ENCODE peak calls at places on chromosomes 3 and 15, in four cellular contexts. Z, C, A and R are unnamed samples.

GRCh38 chr3:39220551-39221530 is 28.4 kb upstream of the XIRP1 start:
- DNase-seq in Z (no peak), A (no peak), C (no peak), R (peak)

GRCh38 chr15:35693286-35693685 is 147.3 kb upstream of the DPH6 start:
- DNase-seq in C (no peak), Z (no peak), A (no peak), R (no peak)

GRCh38 chr15:95169701-95170459 is 938.5 kb downstream of the MCTP2 start:
- DNase-seq in Z (no peak), A (no peak), C (peak), R (no peak)

GRCh38 chr3:194023501-194024280 is 112.3 kb upstream of the HES1 start:
- DNase-seq in Z (no peak), C (no peak), A (no peak), R (no peak)

GRCh38 chr3:188974856-188975611 is 196.7 kb upstream of the TPRG1 start:
- DNase-seq in C (no peak), A (no peak), Z (no peak), R (no peak)

GRCh38 chr3:165195226-165195625 is 958 bp downstream of the SLITRK3 start:
- DNase-seq in C (no peak), A (no peak), Z (no peak), R (no peak)

GRCh38 chr15:90174140-90174891 is 26.8 kb upstream of the SEMA4B start:
- DNase-seq in A (no peak), Z (no peak), C (peak), R (peak)

GRCh38 chr3:63631670-63632069 is 20.8 kb upstream of the SNTN start:
- DNase-seq in Z (no peak), A (no peak), C (no peak), R (no peak)

GRCh38 chr3:126621171-126621570 is 33.8 kb downstream of the TXNRD3 start:
- DNase-seq in A (no peak), C (no peak), Z (no peak), R (no peak)

GRCh38 chr3:17985658-17986392 is 243.4 kb upstream of the TBC1D5 start:
- DNase-seq in Z (no peak), A (no peak), C (no peak), R (no peak)

GRCh38 chr3:42632146-42632545 is 21.4 kb upstream of the ZBTB47 start:
- DNase-seq in C (no peak), Z (no peak), A (no peak), R (no peak)

GRCh38 chr3:13264468-13264795 is 155.7 kb downstream of the NUP210 start:
- DNase-seq in Z (no peak), A (no peak), C (no peak), R (no peak)

GRCh38 chr15:70035719-70036077 is 62.0 kb downstream of the TLE3 start:
- DNase-seq in A (no peak), Z (no peak), C (no peak), R (peak)

GRCh38 chr3:171297951-171298350 is 162.3 kb downstream of the TNIK start:
- DNase-seq in Z (no peak), A (no peak), C (no peak), R (no peak)

GRCh38 chr3:13268961-13269391 is 151.1 kb downstream of the NUP210 start:
- DNase-seq in A (no peak), C (no peak), Z (no peak), R (no peak)

GRCh38 chr3:164250923-164251322 is 827.4 kb downstream of the SI start:
- DNase-seq in C (no peak), Z (no peak), A (no peak), R (no peak)

GRCh38 chr3:135779024-135779423 is 186.5 kb upstream of the PPP2R3A start:
- DNase-seq in A (no peak), Z (no peak), C (no peak), R (no peak)

GRCh38 chr3:46848271-46849097 is 14.8 kb downstream of the MYL3 start:
- DNase-seq in C (no peak), A (no peak), Z (no peak), R (no peak)

GRCh38 chr15:38702178-38702912 is 137.7 kb upstream of the RASGRP1 start:
- DNase-seq in C (no peak), Z (no peak), A (no peak), R (no peak)

GRCh38 chr3:49132437-49133225 is at the start of gene LAMB2:
- DNase-seq in Z (peak), C (peak), A (peak), R (peak)

GRCh38 chr3:38317186-38317759 is 29.3 kb upstream of the XYLB start:
- DNase-seq in C (no peak), Z (peak), A (no peak), R (no peak)

GRCh38 chr3:30934208-30934550 is 39.7 kb upstream of the GADL1 start:
- DNase-seq in A (peak), C (no peak), Z (peak), R (peak)

GRCh38 chr15:63576441-63576840 is 20.7 kb upstream of the FBXL22 start:
- DNase-seq in A (no peak), Z (no peak), C (no peak), R (no peak)

GRCh38 chr3:71064288-71064975 is 519.1 kb downstream of the FOXP1 start:
- DNase-seq in A (peak), Z (no peak), C (no peak), R (peak)

GRCh38 chr3:37291275-37291700 is 116.9 kb upstream of the LRRFIP2 start:
- DNase-seq in C (no peak), A (no peak), Z (peak), R (no peak)

GRCh38 chr15:35654334-35654733 is 108.4 kb upstream of the DPH6 start:
- DNase-seq in A (no peak), C (no peak), Z (no peak), R (no peak)

GRCh38 chr3:182309120-182309519 is 484.2 kb upstream of the ATP11B start:
- DNase-seq in C (no peak), Z (no peak), A (no peak), R (no peak)

GRCh38 chr15:33243869-33244268 is 49.4 kb upstream of the FMN1 start:
- DNase-seq in Z (no peak), A (no peak), C (no peak), R (no peak)

GRCh38 chr3:137767146-137768020 is 3.3 kb downstream of the SOX14 start:
- DNase-seq in C (no peak), A (no peak), Z (no peak), R (no peak)

GRCh38 chr15:71532994-71533393 is 277.4 kb upstream of the NR2E3 start:
- DNase-seq in A (peak), Z (no peak), C (no peak), R (no peak)

GRCh38 chr3:60178931-60179653 is 1072.2 kb downstream of the FHIT start:
- DNase-seq in Z (no peak), A (no peak), C (no peak), R (no peak)

GRCh38 chr3:33194303-33194702 is 24.3 kb downstream of the SUSD5 start:
- DNase-seq in A (no peak), Z (no peak), C (no peak), R (no peak)

GRCh38 chr15:77535845-77536244 is 96.9 kb downstream of the LINGO1 start:
- DNase-seq in A (no peak), C (no peak), Z (no peak), R (no peak)